ENCODE peak calls at places on chromosomes 5 and 9, in six cellular contexts. One of them, this sample, is unnamed.

GRCh38 chr5:174722500-174722899 is 1.9 kb upstream of the MSX2 start:
- DNase-seq in H1: no peak
- DNase-seq in SK-N-SH: no peak
- DNase-seq in K562: no peak
- DNase-seq in HepG2: no peak
- DNase-seq in GM12878: no peak
- DNase-seq in this sample: no peak

GRCh38 chr9:34744295-34745221 is 34.6 kb upstream of the CCL21 start:
- DNase-seq in K562: no peak
- DNase-seq in GM12878: no peak
- DNase-seq in HepG2: no peak
- DNase-seq in SK-N-SH: no peak
- DNase-seq in H1: no peak
- DNase-seq in this sample: peak; percentile 35

GRCh38 chr5:145903862-145904261 is 31.0 kb upstream of the GRXCR2 start:
- DNase-seq in SK-N-SH: no peak
- DNase-seq in H1: no peak
- DNase-seq in K562: no peak
- DNase-seq in HepG2: no peak
- DNase-seq in GM12878: no peak
- DNase-seq in this sample: no peak

GRCh38 chr9:127444921-127445850 is 6.0 kb downstream of the RPL12 start:
- DNase-seq in K562: no peak
- DNase-seq in HepG2: no peak
- DNase-seq in SK-N-SH: no peak
- DNase-seq in H1: no peak
- DNase-seq in GM12878: no peak
- DNase-seq in this sample: no peak

GRCh38 chr9:122370303-122370702 is 521 bp upstream of the PTGS1 start:
- DNase-seq in SK-N-SH: no peak
- DNase-seq in HepG2: no peak
- DNase-seq in H1: no peak
- DNase-seq in GM12878: no peak
- DNase-seq in K562: no peak
- DNase-seq in this sample: no peak

GRCh38 chr5:76602094-76602726 is 21.0 kb downstream of the F2RL2 start:
- DNase-seq in GM12878: no peak
- DNase-seq in K562: no peak
- DNase-seq in H1: no peak
- DNase-seq in SK-N-SH: no peak
- DNase-seq in HepG2: no peak
- DNase-seq in this sample: no peak

GRCh38 chr5:176650354-176650884 is 3.1 kb downstream of the TSPAN17 start:
- DNase-seq in GM12878: no peak
- DNase-seq in HepG2: no peak
- DNase-seq in SK-N-SH: no peak
- DNase-seq in H1: no peak
- DNase-seq in K562: peak; percentile 88
- DNase-seq in this sample: no peak

GRCh38 chr5:103355590-103355989 is 97.0 kb downstream of the MACIR start:
- DNase-seq in K562: no peak
- DNase-seq in SK-N-SH: no peak
- DNase-seq in H1: no peak
- DNase-seq in HepG2: no peak
- DNase-seq in GM12878: no peak
- DNase-seq in this sample: no peak

GRCh38 chr5:168992687-168993086 is 308.3 kb downstream of the SLIT3 start:
- DNase-seq in H1: no peak
- DNase-seq in K562: no peak
- DNase-seq in HepG2: peak; percentile 16
- DNase-seq in SK-N-SH: peak; percentile 61
- DNase-seq in GM12878: no peak
- DNase-seq in this sample: peak; percentile 22

GRCh38 chr9:136847065-136847826 is 2.0 kb upstream of the PHPT1 start:
- DNase-seq in GM12878: no peak
- DNase-seq in HepG2: peak; percentile 53
- DNase-seq in K562: peak; percentile 81
- DNase-seq in SK-N-SH: peak; percentile 73
- DNase-seq in H1: no peak
- DNase-seq in this sample: peak; percentile 63

GRCh38 chr5:109102291-109102690 is 307.5 kb downstream of the PJA2 start:
- DNase-seq in GM12878: no peak
- DNase-seq in HepG2: no peak
- DNase-seq in H1: no peak
- DNase-seq in K562: no peak
- DNase-seq in SK-N-SH: no peak
- DNase-seq in this sample: no peak

GRCh38 chr5:27702339-27702820 is 664.0 kb upstream of the CDH9 start:
- DNase-seq in K562: no peak
- DNase-seq in SK-N-SH: no peak
- DNase-seq in GM12878: no peak
- DNase-seq in HepG2: no peak
- DNase-seq in H1: no peak
- DNase-seq in this sample: no peak

GRCh38 chr5:16453609-16454008 is 12.0 kb downstream of the ZNF622 start:
- DNase-seq in H1: no peak
- DNase-seq in HepG2: no peak
- DNase-seq in SK-N-SH: peak; percentile 61
- DNase-seq in K562: no peak
- DNase-seq in GM12878: no peak
- DNase-seq in this sample: no peak

GRCh38 chr5:139708877-139709586 is 60.9 kb downstream of the CXXC5 start:
- DNase-seq in SK-N-SH: peak; percentile 94
- DNase-seq in GM12878: no peak
- DNase-seq in K562: peak; percentile 93
- DNase-seq in H1: no peak
- DNase-seq in HepG2: peak; percentile 75
- DNase-seq in this sample: no peak

GRCh38 chr5:139710370-139711066 is 62.4 kb downstream of the CXXC5 start:
- DNase-seq in HepG2: peak; percentile 73
- DNase-seq in H1: no peak
- DNase-seq in GM12878: no peak
- DNase-seq in SK-N-SH: peak; percentile 83
- DNase-seq in K562: peak; percentile 85
- DNase-seq in this sample: no peak

GRCh38 chr5:139709587-139710369 is 61.6 kb downstream of the CXXC5 start:
- DNase-seq in HepG2: no peak
- DNase-seq in K562: peak; percentile 64
- DNase-seq in H1: no peak
- DNase-seq in SK-N-SH: peak; percentile 77
- DNase-seq in GM12878: no peak
- DNase-seq in this sample: no peak

GRCh38 chr5:139711852-139712171 is 63.7 kb downstream of the CXXC5 start:
- DNase-seq in HepG2: no peak
- DNase-seq in H1: no peak
- DNase-seq in GM12878: no peak
- DNase-seq in K562: no peak
- DNase-seq in SK-N-SH: peak; percentile 78
- DNase-seq in this sample: no peak

DNA sequence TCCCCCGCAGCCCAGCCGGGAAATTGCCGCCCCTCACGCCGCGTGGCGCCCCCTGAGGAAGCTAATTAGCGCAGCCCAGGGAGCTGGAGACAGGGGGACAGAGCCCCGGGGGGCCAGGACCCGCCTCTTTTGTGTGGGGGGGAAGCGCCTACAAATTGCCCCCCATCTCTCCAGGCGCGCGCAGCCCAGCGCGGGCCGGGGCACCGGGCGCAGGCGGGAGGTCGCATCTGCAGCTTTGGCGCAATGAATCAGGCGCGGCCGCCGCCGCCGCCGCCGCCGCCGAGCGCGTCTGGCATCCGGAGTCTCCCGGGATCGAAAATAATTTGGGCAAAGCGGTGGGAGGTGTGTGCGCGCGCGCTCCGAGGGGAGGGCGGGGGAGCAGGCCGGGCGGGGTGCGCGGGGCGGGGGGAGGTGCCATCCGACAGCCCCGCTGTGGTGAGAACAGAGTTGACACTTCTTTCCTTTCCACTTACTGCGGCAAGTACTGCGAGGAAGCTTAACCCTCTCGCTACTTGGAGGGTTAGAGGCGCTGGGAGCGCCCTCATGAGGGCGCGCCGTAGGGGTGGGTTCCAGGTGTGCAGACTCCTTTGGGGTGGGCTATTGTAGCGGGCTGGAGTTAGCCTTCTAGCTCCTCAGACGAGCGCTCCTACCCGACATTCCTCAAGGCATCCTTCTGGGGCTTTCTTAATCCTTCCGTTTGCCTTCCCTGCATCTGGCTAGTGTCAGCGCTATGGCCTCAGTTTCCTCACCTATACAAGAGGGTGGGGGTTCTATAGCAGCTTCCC is 63.1 kb downstream of the CXXC5 start:
- DNase-seq in HepG2: no peak
- DNase-seq in K562: peak; percentile 87
- DNase-seq in GM12878: no peak
- DNase-seq in H1: no peak
- DNase-seq in SK-N-SH: peak; percentile 82
- DNase-seq in this sample: no peak
- TF ChIP-seq YY1 in HepG2: no peak
- TF ChIP-seq YY1 in K562: no peak
- TF ChIP-seq YY1 in GM12878: no peak
- TF ChIP-seq YY1 in H1: no peak
- TF ChIP-seq YY1 in SK-N-SH: no peak
- TF ChIP-seq YY1 in this sample: no peak

DNA sequence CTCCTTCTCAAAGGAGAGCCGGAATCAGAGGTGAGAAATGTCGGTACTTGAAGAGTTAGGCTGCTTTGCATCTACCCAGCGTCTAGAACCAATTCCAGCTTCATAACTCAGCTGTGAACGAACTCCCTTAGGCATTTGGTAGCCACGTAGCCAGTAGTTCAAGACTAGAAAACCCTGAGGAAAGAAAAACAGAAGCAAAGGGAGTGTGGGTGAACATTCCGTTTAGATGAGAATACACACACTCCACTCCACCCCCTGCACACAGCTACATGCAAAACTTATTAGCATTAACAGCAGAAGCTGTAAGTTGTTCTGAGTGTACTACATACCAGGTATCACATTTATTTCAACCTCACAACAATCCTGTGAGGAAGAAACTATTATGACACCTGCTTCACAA is 78.3 kb downstream of the SMIM23 start:
- DNase-seq in SK-N-SH: no peak
- DNase-seq in H1: no peak
- DNase-seq in K562: no peak
- DNase-seq in HepG2: no peak
- DNase-seq in GM12878: no peak
- DNase-seq in this sample: no peak
- TF ChIP-seq JUND in SK-N-SH: no peak
- TF ChIP-seq JUND in H1: no peak
- TF ChIP-seq JUND in K562: no peak
- TF ChIP-seq JUND in HepG2: no peak
- TF ChIP-seq JUND in GM12878: no peak
- TF ChIP-seq JUND in this sample: no peak

DNA sequence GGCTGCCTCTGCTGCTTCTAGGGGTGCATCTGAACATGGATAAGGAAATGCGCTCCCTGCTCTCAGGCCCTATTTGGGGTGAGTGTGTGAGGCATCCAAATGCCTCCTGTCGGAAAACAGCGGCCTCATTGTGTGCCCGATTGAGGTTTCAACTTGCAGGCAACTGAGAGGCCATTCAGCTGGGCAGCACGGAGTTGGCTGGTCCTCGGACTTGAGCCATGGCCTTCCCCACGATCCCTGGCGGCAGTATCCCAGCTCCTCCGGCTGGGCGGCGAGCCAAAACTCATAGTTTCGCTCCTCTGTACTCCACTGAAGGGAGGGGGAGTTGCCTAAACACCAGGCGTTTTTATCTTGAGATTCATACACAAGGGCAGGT is 597.3 kb upstream of the SGCD start:
- DNase-seq in HepG2: no peak
- DNase-seq in H1: no peak
- DNase-seq in GM12878: no peak
- DNase-seq in K562: no peak
- DNase-seq in SK-N-SH: peak; percentile 26
- DNase-seq in this sample: no peak
- TF ChIP-seq YY1 in HepG2: no peak
- TF ChIP-seq YY1 in H1: no peak
- TF ChIP-seq YY1 in GM12878: no peak
- TF ChIP-seq YY1 in K562: no peak
- TF ChIP-seq YY1 in SK-N-SH: no peak
- TF ChIP-seq YY1 in this sample: no peak

GRCh38 chr9:129109952-129110739 is 447 bp downstream of the CRAT start:
- DNase-seq in SK-N-SH: no peak
- DNase-seq in GM12878: no peak
- DNase-seq in H1: no peak
- DNase-seq in K562: peak; percentile 57
- DNase-seq in HepG2: peak; percentile 18
- DNase-seq in this sample: no peak
- TF ChIP-seq JUND in SK-N-SH: no peak
- TF ChIP-seq JUND in GM12878: no peak
- TF ChIP-seq JUND in H1: no peak
- TF ChIP-seq JUND in K562: no peak
- TF ChIP-seq JUND in HepG2: no peak
- TF ChIP-seq JUND in this sample: no peak

DNA sequence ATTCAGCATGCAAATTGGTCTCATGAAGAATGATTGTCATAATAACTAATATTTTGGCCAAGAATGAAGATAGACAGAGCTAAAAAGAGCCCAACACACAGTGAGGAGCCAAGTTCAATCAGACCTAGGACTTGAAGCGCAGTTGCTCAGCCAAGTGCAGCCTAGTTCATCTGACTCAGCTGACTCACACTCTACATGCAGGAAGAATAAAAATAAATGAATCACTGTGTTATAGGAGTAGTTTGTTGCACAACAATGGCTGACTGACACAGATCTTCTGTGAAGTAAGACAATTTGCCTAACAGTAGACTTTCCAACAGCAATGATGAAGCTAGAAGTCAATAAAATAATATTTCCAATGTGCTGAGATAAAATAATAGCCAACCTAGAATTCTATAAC is 261.5 kb downstream of the CEMIP2 start:
- DNase-seq in K562: no peak
- DNase-seq in HepG2: no peak
- DNase-seq in SK-N-SH: no peak
- DNase-seq in H1: no peak
- DNase-seq in GM12878: no peak
- DNase-seq in this sample: no peak
- TF ChIP-seq YY1 in K562: no peak
- TF ChIP-seq YY1 in HepG2: no peak
- TF ChIP-seq YY1 in SK-N-SH: no peak
- TF ChIP-seq YY1 in H1: no peak
- TF ChIP-seq YY1 in GM12878: no peak
- TF ChIP-seq YY1 in this sample: no peak

GRCh38 chr9:93625000-93625399 is 48.6 kb downstream of the PHF2 start:
- DNase-seq in H1: no peak
- DNase-seq in HepG2: no peak
- DNase-seq in K562: no peak
- DNase-seq in GM12878: no peak
- DNase-seq in SK-N-SH: no peak
- DNase-seq in this sample: no peak
- TF ChIP-seq JUND in H1: no peak
- TF ChIP-seq JUND in HepG2: no peak
- TF ChIP-seq JUND in K562: no peak
- TF ChIP-seq JUND in GM12878: no peak
- TF ChIP-seq JUND in SK-N-SH: no peak
- TF ChIP-seq JUND in this sample: no peak

GRCh38 chr5:179484761-179485160 is 65.6 kb upstream of the RUFY1 start:
- DNase-seq in HepG2: no peak
- DNase-seq in K562: no peak
- DNase-seq in GM12878: no peak
- DNase-seq in SK-N-SH: no peak
- DNase-seq in H1: no peak
- DNase-seq in this sample: no peak
- TF ChIP-seq YY1 in HepG2: no peak
- TF ChIP-seq YY1 in K562: no peak
- TF ChIP-seq YY1 in GM12878: no peak
- TF ChIP-seq YY1 in SK-N-SH: no peak
- TF ChIP-seq YY1 in H1: no peak
- TF ChIP-seq YY1 in this sample: no peak

This sample was measured in HCT116.